ENCODE peak calls at places on chromosomes 7 and 10, in ten cellular contexts. One of them, this sample, is unnamed.
A peak's percentile ranks its signal among the peaks of the same experiment; 100 is the strongest.

GRCh38 chr10:117240105-117240729 is 697 bp upstream of the SLC18A2 start:
- DNase-seq in colonic mucosa: no peak
- DNase-seq in right lobe of liver: no peak
- DNase-seq in left ventricle myocardium inferior: no peak
- DNase-seq in adrenal gland: no peak
- DNase-seq in cardiac muscle cell: peak; percentile 40
- DNase-seq in H1: peak; percentile 76
- DNase-seq in suprapubic skin: no peak
- DNase-seq in fibroblast of lung: no peak
- DNase-seq in PC-3: no peak
- DNase-seq in this sample: no peak

GRCh38 chr7:129799350-129799955 is 153.3 kb downstream of the UBE2H start:
- DNase-seq in colonic mucosa: no peak
- DNase-seq in right lobe of liver: no peak
- DNase-seq in left ventricle myocardium inferior: no peak
- DNase-seq in adrenal gland: no peak
- DNase-seq in cardiac muscle cell: no peak
- DNase-seq in H1: no peak
- DNase-seq in suprapubic skin: no peak
- DNase-seq in fibroblast of lung: no peak
- DNase-seq in PC-3: no peak
- DNase-seq in this sample: no peak

GRCh38 chr7:44530990-44531389 is 10.1 kb downstream of the NPC1L1 start:
- DNase-seq in colonic mucosa: no peak
- DNase-seq in right lobe of liver: peak; percentile 62
- DNase-seq in left ventricle myocardium inferior: no peak
- DNase-seq in adrenal gland: peak; percentile 79
- DNase-seq in cardiac muscle cell: no peak
- DNase-seq in H1: no peak
- DNase-seq in suprapubic skin: no peak
- DNase-seq in fibroblast of lung: no peak
- DNase-seq in PC-3: no peak
- DNase-seq in this sample: no peak

GRCh38 chr10:13831711-13832110 is 244.9 kb downstream of the PRPF18 start:
- DNase-seq in colonic mucosa: no peak
- DNase-seq in right lobe of liver: no peak
- DNase-seq in left ventricle myocardium inferior: no peak
- DNase-seq in adrenal gland: no peak
- DNase-seq in cardiac muscle cell: no peak
- DNase-seq in H1: no peak
- DNase-seq in suprapubic skin: no peak
- DNase-seq in fibroblast of lung: no peak
- DNase-seq in PC-3: no peak
- DNase-seq in this sample: no peak

GRCh38 chr10:84334806-84335205 is 6.4 kb downstream of the CCSER2 start:
- DNase-seq in colonic mucosa: no peak
- DNase-seq in right lobe of liver: no peak
- DNase-seq in left ventricle myocardium inferior: no peak
- DNase-seq in adrenal gland: no peak
- DNase-seq in cardiac muscle cell: no peak
- DNase-seq in H1: no peak
- DNase-seq in suprapubic skin: no peak
- DNase-seq in fibroblast of lung: no peak
- DNase-seq in PC-3: no peak
- DNase-seq in this sample: no peak

GRCh38 chr7:16579216-16579615 is 52.6 kb downstream of the LRRC72 start:
- DNase-seq in colonic mucosa: no peak
- DNase-seq in right lobe of liver: no peak
- DNase-seq in left ventricle myocardium inferior: no peak
- DNase-seq in adrenal gland: no peak
- DNase-seq in cardiac muscle cell: no peak
- DNase-seq in H1: no peak
- DNase-seq in suprapubic skin: no peak
- DNase-seq in fibroblast of lung: no peak
- DNase-seq in PC-3: no peak
- DNase-seq in this sample: no peak

GRCh38 chr10:12390733-12391132 is 41.4 kb downstream of the CAMK1D start:
- DNase-seq in colonic mucosa: no peak
- DNase-seq in right lobe of liver: no peak
- DNase-seq in left ventricle myocardium inferior: peak; percentile 23
- DNase-seq in adrenal gland: no peak
- DNase-seq in cardiac muscle cell: no peak
- DNase-seq in H1: no peak
- DNase-seq in suprapubic skin: no peak
- DNase-seq in fibroblast of lung: peak; percentile 90
- DNase-seq in PC-3: no peak
- DNase-seq in this sample: no peak

GRCh38 chr7:116368960-116369359 is 130.6 kb upstream of the CAV2 start:
- DNase-seq in colonic mucosa: no peak
- DNase-seq in right lobe of liver: no peak
- DNase-seq in left ventricle myocardium inferior: no peak
- DNase-seq in adrenal gland: peak; percentile 49
- DNase-seq in cardiac muscle cell: no peak
- DNase-seq in H1: no peak
- DNase-seq in suprapubic skin: no peak
- DNase-seq in fibroblast of lung: no peak
- DNase-seq in PC-3: no peak
- DNase-seq in this sample: no peak

GRCh38 chr7:6160191-6160623 is 112.2 kb downstream of the CYTH3 start:
- DNase-seq in colonic mucosa: peak; percentile 35
- DNase-seq in right lobe of liver: peak; percentile 47
- DNase-seq in left ventricle myocardium inferior: peak; percentile 69
- DNase-seq in adrenal gland: peak; percentile 54
- DNase-seq in cardiac muscle cell: peak; percentile 69
- DNase-seq in H1: peak; percentile 60
- DNase-seq in suprapubic skin: peak; percentile 75
- DNase-seq in fibroblast of lung: peak; percentile 58
- DNase-seq in PC-3: peak; percentile 42
- DNase-seq in this sample: no peak

GRCh38 chr7:6159097-6159483 is 113.3 kb downstream of the CYTH3 start:
- DNase-seq in colonic mucosa: no peak
- DNase-seq in right lobe of liver: no peak
- DNase-seq in left ventricle myocardium inferior: no peak
- DNase-seq in adrenal gland: no peak
- DNase-seq in cardiac muscle cell: no peak
- DNase-seq in H1: no peak
- DNase-seq in suprapubic skin: no peak
- DNase-seq in fibroblast of lung: no peak
- DNase-seq in PC-3: no peak
- DNase-seq in this sample: no peak

GRCh38 chr7:6157685-6158423 is 114.6 kb downstream of the CYTH3 start:
- DNase-seq in colonic mucosa: no peak
- DNase-seq in right lobe of liver: no peak
- DNase-seq in left ventricle myocardium inferior: no peak
- DNase-seq in adrenal gland: no peak
- DNase-seq in cardiac muscle cell: no peak
- DNase-seq in H1: no peak
- DNase-seq in suprapubic skin: no peak
- DNase-seq in fibroblast of lung: no peak
- DNase-seq in PC-3: no peak
- DNase-seq in this sample: no peak

GRCh38 chr7:6158424-6159096 is 113.9 kb downstream of the CYTH3 start:
- DNase-seq in colonic mucosa: no peak
- DNase-seq in right lobe of liver: no peak
- DNase-seq in left ventricle myocardium inferior: no peak
- DNase-seq in adrenal gland: no peak
- DNase-seq in cardiac muscle cell: no peak
- DNase-seq in H1: no peak
- DNase-seq in suprapubic skin: no peak
- DNase-seq in fibroblast of lung: no peak
- DNase-seq in PC-3: no peak
- DNase-seq in this sample: no peak

DNA sequence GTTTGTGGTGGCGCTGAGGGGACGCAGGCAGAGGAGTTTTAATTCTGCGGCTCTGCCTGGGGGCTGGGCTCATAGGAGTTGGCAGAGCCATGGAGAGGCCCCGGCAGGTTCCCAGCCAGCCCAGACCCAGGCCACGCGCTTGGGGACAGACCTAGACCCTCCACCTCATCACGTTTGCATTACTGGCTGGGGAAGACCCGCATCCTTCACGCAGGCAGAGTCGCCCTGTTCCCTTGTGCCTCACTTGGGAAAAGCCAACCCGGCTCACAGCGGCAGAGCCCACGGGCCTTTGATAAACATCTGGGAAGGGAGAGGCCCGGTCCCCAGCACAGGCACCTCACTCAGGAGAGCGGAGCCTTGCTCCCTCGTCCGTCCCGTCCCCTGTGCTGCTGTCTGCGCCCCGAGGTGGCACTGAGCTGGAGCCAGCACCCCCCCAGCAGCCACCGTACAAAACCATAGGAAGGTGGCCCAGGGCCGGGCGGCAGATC is 112.9 kb downstream of the CYTH3 start:
- DNase-seq in colonic mucosa: no peak
- DNase-seq in right lobe of liver: no peak
- DNase-seq in left ventricle myocardium inferior: no peak
- DNase-seq in adrenal gland: no peak
- DNase-seq in cardiac muscle cell: no peak
- DNase-seq in H1: no peak
- DNase-seq in suprapubic skin: no peak
- DNase-seq in fibroblast of lung: no peak
- DNase-seq in PC-3: no peak
- DNase-seq in this sample: no peak
- H3K27ac ChIP-seq in colonic mucosa: no peak overlapping the region
- H3K27ac ChIP-seq in right lobe of liver: no peak overlapping the region
- H3K27ac ChIP-seq in left ventricle myocardium inferior: peak overlapping the region; percentile 87
- H3K27ac ChIP-seq in adrenal gland: no peak overlapping the region
- H3K27ac ChIP-seq in cardiac muscle cell: peak overlapping the region; percentile 69
- H3K27ac ChIP-seq in H1: no peak overlapping the region
- H3K27ac ChIP-seq in suprapubic skin: no peak overlapping the region
- H3K27ac ChIP-seq in fibroblast of lung: peak overlapping the region; percentile 60
- H3K27ac ChIP-seq in PC-3: no peak overlapping the region
- H3K27ac ChIP-seq in this sample: no peak overlapping the region

DNA sequence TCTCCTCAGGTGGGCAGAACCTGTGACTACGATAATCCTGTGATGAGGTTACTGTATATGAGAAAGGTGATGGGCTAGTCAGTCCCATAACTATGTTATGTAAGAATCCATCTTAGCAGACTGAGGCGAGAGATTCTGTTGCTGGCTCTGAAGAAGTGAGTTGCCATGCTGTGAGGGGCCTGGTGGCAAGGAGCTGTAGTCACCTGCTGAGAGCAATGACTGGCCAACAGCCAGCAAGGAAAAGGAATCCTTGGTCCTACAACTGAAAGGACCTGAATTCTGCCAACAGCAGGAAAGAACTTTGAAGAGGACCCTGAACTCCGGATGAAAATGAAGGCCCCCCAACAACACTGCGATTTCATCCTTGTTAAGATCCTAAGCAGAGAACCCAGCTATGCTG is 31.0 kb upstream of the DNAJB12 start:
- DNase-seq in colonic mucosa: no peak
- DNase-seq in right lobe of liver: no peak
- DNase-seq in left ventricle myocardium inferior: no peak
- DNase-seq in adrenal gland: no peak
- DNase-seq in cardiac muscle cell: no peak
- DNase-seq in H1: no peak
- DNase-seq in suprapubic skin: no peak
- DNase-seq in fibroblast of lung: no peak
- DNase-seq in PC-3: no peak
- DNase-seq in this sample: no peak
- H3K4me3 ChIP-seq in colonic mucosa: no peak overlapping the region
- H3K4me3 ChIP-seq in right lobe of liver: no peak overlapping the region
- H3K4me3 ChIP-seq in left ventricle myocardium inferior: no peak overlapping the region
- H3K4me3 ChIP-seq in adrenal gland: no peak overlapping the region
- H3K4me3 ChIP-seq in cardiac muscle cell: no peak overlapping the region
- H3K4me3 ChIP-seq in H1: no peak overlapping the region
- H3K4me3 ChIP-seq in suprapubic skin: no peak overlapping the region
- H3K4me3 ChIP-seq in fibroblast of lung: no peak overlapping the region
- H3K4me3 ChIP-seq in PC-3: no peak overlapping the region
- H3K4me3 ChIP-seq in this sample: no peak overlapping the region

GRCh38 chr10:31773749-31774148 is 154.9 kb downstream of the ARHGAP12 start:
- DNase-seq in colonic mucosa: no peak
- DNase-seq in right lobe of liver: no peak
- DNase-seq in left ventricle myocardium inferior: no peak
- DNase-seq in adrenal gland: no peak
- DNase-seq in cardiac muscle cell: no peak
- DNase-seq in H1: no peak
- DNase-seq in suprapubic skin: peak; percentile 29
- DNase-seq in fibroblast of lung: no peak
- DNase-seq in PC-3: no peak
- DNase-seq in this sample: no peak

GRCh38 chr10:31778627-31779026 is 150.0 kb downstream of the ARHGAP12 start:
- DNase-seq in colonic mucosa: no peak
- DNase-seq in right lobe of liver: no peak
- DNase-seq in left ventricle myocardium inferior: no peak
- DNase-seq in adrenal gland: no peak
- DNase-seq in cardiac muscle cell: no peak
- DNase-seq in H1: no peak
- DNase-seq in suprapubic skin: no peak
- DNase-seq in fibroblast of lung: no peak
- DNase-seq in PC-3: no peak
- DNase-seq in this sample: no peak

GRCh38 chr10:31774291-31774900 is 154.2 kb downstream of the ARHGAP12 start:
- DNase-seq in colonic mucosa: no peak
- DNase-seq in right lobe of liver: no peak
- DNase-seq in left ventricle myocardium inferior: no peak
- DNase-seq in adrenal gland: no peak
- DNase-seq in cardiac muscle cell: no peak
- DNase-seq in H1: no peak
- DNase-seq in suprapubic skin: no peak
- DNase-seq in fibroblast of lung: peak; percentile 45
- DNase-seq in PC-3: no peak
- DNase-seq in this sample: no peak

GRCh38 chr10:31776159-31776558 is 152.5 kb downstream of the ARHGAP12 start:
- DNase-seq in colonic mucosa: no peak
- DNase-seq in right lobe of liver: no peak
- DNase-seq in left ventricle myocardium inferior: no peak
- DNase-seq in adrenal gland: no peak
- DNase-seq in cardiac muscle cell: no peak
- DNase-seq in H1: no peak
- DNase-seq in suprapubic skin: no peak
- DNase-seq in fibroblast of lung: no peak
- DNase-seq in PC-3: no peak
- DNase-seq in this sample: no peak

DNA sequence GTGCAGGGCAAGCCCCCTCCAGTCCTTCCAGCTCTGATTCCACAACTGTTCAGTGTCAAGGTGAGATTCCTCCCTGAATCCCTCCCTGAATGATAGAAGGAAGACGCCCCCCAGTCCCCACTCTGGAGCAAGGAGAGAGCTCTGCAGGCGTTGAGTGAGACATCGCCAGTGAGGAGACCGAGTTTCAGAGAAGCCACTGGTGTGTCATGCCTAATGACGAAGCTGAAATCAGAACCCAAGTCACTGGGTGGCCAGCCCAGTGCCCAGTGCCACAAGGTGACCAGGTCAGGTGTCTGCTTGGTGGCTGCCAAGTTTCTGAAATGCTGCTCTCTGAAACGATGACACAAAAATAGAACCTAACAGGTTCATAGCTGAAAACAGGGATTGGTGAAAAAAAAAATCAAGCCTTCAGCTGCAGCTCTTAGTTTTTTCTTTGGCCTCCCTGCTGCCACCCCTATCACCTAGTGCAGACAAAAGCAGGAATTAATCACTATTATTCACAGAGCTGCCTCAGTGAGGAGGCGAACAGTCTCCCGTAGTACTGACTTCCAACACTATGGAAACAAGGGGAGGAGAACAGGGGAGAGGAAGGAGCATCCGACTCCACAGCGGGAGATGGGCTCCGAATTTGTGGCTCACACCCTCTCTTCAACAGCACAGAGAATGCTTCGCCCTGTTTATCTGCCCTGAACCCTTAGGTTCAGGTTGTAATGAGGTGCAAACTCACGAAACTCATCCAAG is 153.5 kb downstream of the ARHGAP12 start:
- DNase-seq in colonic mucosa: no peak
- DNase-seq in right lobe of liver: no peak
- DNase-seq in left ventricle myocardium inferior: no peak
- DNase-seq in adrenal gland: no peak
- DNase-seq in cardiac muscle cell: no peak
- DNase-seq in H1: no peak
- DNase-seq in suprapubic skin: no peak
- DNase-seq in fibroblast of lung: no peak
- DNase-seq in PC-3: no peak
- DNase-seq in this sample: no peak
- H3K4me1 ChIP-seq in colonic mucosa: no peaks in the 10 kb centered on the region
- H3K4me1 ChIP-seq in right lobe of liver: no peaks in the 10 kb centered on the region
- H3K4me1 ChIP-seq in left ventricle myocardium inferior: peaks cover 21% of the 10 kb centered on the region
- H3K4me1 ChIP-seq in adrenal gland: no peaks in the 10 kb centered on the region
- H3K4me1 ChIP-seq in cardiac muscle cell: no peaks in the 10 kb centered on the region
- H3K4me1 ChIP-seq in H1: peaks cover 8% of the 10 kb centered on the region
- H3K4me1 ChIP-seq in suprapubic skin: no peaks in the 10 kb centered on the region
- H3K4me1 ChIP-seq in fibroblast of lung: peaks cover 2% of the 10 kb centered on the region
- H3K4me1 ChIP-seq in PC-3: no peaks in the 10 kb centered on the region
- H3K4me1 ChIP-seq in this sample: no peaks in the 10 kb centered on the region

GRCh38 chr7:92736870-92737269 is 99.5 kb downstream of the CDK6 start:
- DNase-seq in colonic mucosa: no peak
- DNase-seq in right lobe of liver: no peak
- DNase-seq in left ventricle myocardium inferior: no peak
- DNase-seq in adrenal gland: no peak
- DNase-seq in cardiac muscle cell: no peak
- DNase-seq in H1: no peak
- DNase-seq in suprapubic skin: no peak
- DNase-seq in fibroblast of lung: no peak
- DNase-seq in PC-3: no peak
- DNase-seq in this sample: no peak
- H3K27ac ChIP-seq in colonic mucosa: no peak overlapping the region
- H3K27ac ChIP-seq in right lobe of liver: no peak overlapping the region
- H3K27ac ChIP-seq in left ventricle myocardium inferior: no peak overlapping the region
- H3K27ac ChIP-seq in adrenal gland: no peak overlapping the region
- H3K27ac ChIP-seq in cardiac muscle cell: no peak overlapping the region
- H3K27ac ChIP-seq in H1: no peak overlapping the region
- H3K27ac ChIP-seq in suprapubic skin: no peak overlapping the region
- H3K27ac ChIP-seq in fibroblast of lung: no peak overlapping the region
- H3K27ac ChIP-seq in PC-3: no peak overlapping the region
- H3K27ac ChIP-seq in this sample: no peak overlapping the region

This sample was measured in effector memory CD4-positive, alpha-beta T cell.